ENCODE peak calls at places on chromosomes 16 and 17, in ten cellular contexts. L is breast epithelium, D is transverse colon, E is sigmoid colon, W is uterus, U is ovary, R is IMR-90, P is HCT116, B is Peyer's patch, X is esophagus squamous epithelium. I is an unnamed sample.

GRCh38 chr17:74759941-74760340 is 11.5 kb downstream of the NHERF1 start:
- DNase-seq in L (peak; percentile 88), D (no peak), E (no peak), W (no peak), U (no peak), R (no peak), P (no peak), B (no peak), X (no peak), I (peak; percentile 62)

GRCh38 chr16:85620403-85620802 is 7.3 kb downstream of the GSE1 start:
- DNase-seq in L (no peak), D (no peak), E (no peak), W (no peak), U (no peak), R (no peak), P (no peak), B (no peak), X (no peak), I (no peak)

GRCh38 chr16:77674888-77675287 is 47.4 kb upstream of the NUDT7 start:
- DNase-seq in L (no peak), D (no peak), E (no peak), W (no peak), U (no peak), R (peak; percentile 80), P (no peak), B (no peak), X (no peak), I (no peak)

GRCh38 chr17:55737976-55738501 is 12.8 kb upstream of the PCTP start:
- DNase-seq in L (no peak), D (no peak), E (no peak), W (no peak), U (no peak), R (no peak), P (no peak), B (no peak), X (no peak), I (no peak)

GRCh38 chr16:19330801-19331484 is 45.4 kb downstream of the CLEC19A start:
- DNase-seq in L (no peak), D (no peak), E (no peak), W (no peak), U (no peak), R (peak; percentile 33), P (peak; percentile 65), B (no peak), X (no peak), I (peak; percentile 15)

GRCh38 chr17:36002631-36003030 is 1.3 kb upstream of the CCL15 start:
- DNase-seq in L (no peak), D (no peak), E (no peak), W (no peak), U (no peak), R (no peak), P (no peak), B (no peak), X (no peak), I (no peak)

GRCh38 chr16:70800798-70801480 is at the start of gene VAC14:
- DNase-seq in L (peak; percentile 95), D (peak; percentile 98), E (peak; percentile 95), W (peak; percentile 91), U (peak; percentile 91), R (peak; percentile 79), P (peak; percentile 87), B (peak; percentile 99), X (peak; percentile 58), I (peak; percentile 99)

GRCh38 chr17:14332331-14332730 is 31.4 kb downstream of the HS3ST3B1 start:
- DNase-seq in L (no peak), D (no peak), E (no peak), W (no peak), U (no peak), R (no peak), P (no peak), B (no peak), X (no peak), I (no peak)

GRCh38 chr17:30921544-30922196 is at the start of gene ADAP2:
- DNase-seq in L (no peak), D (peak; percentile 77), E (peak; percentile 73), W (no peak), U (no peak), R (no peak), P (peak; percentile 19), B (peak; percentile 36), X (no peak), I (peak; percentile 68)

GRCh38 chr16:3979070-3979469 is 98.6 kb upstream of the CREBBP start:
- DNase-seq in L (no peak), D (no peak), E (no peak), W (no peak), U (no peak), R (no peak), P (no peak), B (no peak), X (no peak), I (no peak)

GRCh38 chr16:2385441-2385840 is 43.8 kb upstream of the CCNF start:
- DNase-seq in L (no peak), D (no peak), E (no peak), W (no peak), U (no peak), R (peak; percentile 27), P (no peak), B (no peak), X (no peak), I (no peak)

GRCh38 chr16:4529085-4530060 is 9.2 kb downstream of the CDIP1 start:
- DNase-seq in L (no peak), D (no peak), E (no peak), W (no peak), U (no peak), R (peak; percentile 82), P (no peak), B (peak; percentile 31), X (no peak), I (peak; percentile 73)

GRCh38 chr16:2468142-2468724 is 2.9 kb upstream of the NTN3 start:
- DNase-seq in L (no peak), D (no peak), E (no peak), W (no peak), U (no peak), R (peak; percentile 11), P (no peak), B (no peak), X (no peak), I (no peak)

GRCh38 chr16:22325598-22326368 is 28.6 kb downstream of the POLR3E start:
- DNase-seq in L (no peak), D (no peak), E (no peak), W (no peak), U (peak; percentile 19), R (no peak), P (no peak), B (no peak), X (no peak), I (no peak)

GRCh38 chr16:84115919-84116719 is 623 bp downstream of the MBTPS1 start:
- DNase-seq in L (no peak), D (peak; percentile 62), E (no peak), W (peak; percentile 36), U (no peak), R (peak; percentile 39), P (no peak), B (peak; percentile 60), X (no peak), I (peak; percentile 70)

DNA sequence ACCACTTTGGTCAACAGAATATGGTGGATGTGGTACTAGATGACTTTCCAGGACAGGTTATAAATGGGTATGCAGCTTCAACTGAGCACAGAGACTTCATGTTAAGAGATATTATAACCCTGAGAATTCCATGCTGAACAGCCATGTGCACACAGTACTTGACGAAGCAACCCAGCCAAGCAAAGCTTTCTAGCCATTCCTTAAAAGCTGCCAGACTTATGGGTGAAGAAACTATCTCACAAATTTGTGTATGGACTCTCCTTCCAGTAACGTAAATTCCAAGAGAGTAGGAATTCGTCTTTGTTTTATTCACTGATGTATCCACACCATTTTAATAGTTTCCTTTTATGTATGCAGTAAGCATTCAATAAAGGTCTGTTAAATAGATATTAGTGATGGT is 76.1 kb downstream of the KANSL1 start:
- DNase-seq in L (no peak), D (no peak), E (no peak), W (no peak), U (no peak), R (no peak), P (no peak), B (no peak), X (no peak), I (no peak)
- H3K4me1 ChIP-seq in L (peaks cover 15% of the 10 kb centered on the region), D (peaks cover 66% of the 10 kb centered on the region), E (peaks cover 77% of the 10 kb centered on the region), W (no peaks in the 10 kb centered on the region), U (peaks cover 31% of the 10 kb centered on the region), R (peaks cover 11% of the 10 kb centered on the region), P (no peaks in the 10 kb centered on the region), B (peaks cover 8% of the 10 kb centered on the region), X (peaks cover 5% of the 10 kb centered on the region), I (peaks cover 70% of the 10 kb centered on the region)

GRCh38 chr17:75848523-75849303 is 4.5 kb upstream of the UNC13D start:
- DNase-seq in L (peak; percentile 81), D (peak; percentile 88), E (peak; percentile 82), W (peak; percentile 83), U (peak; percentile 82), R (peak; percentile 32), P (peak; percentile 64), B (peak; percentile 89), X (no peak), I (peak; percentile 86)
- TF ChIP-seq POLR2A in L (no peak), D (no peak), E (no peak), W (no peak), U (no peak), R (no peak), P (no peak), B (no peak), X (no peak), I (no peak)

GRCh38 chr17:47622179-47622549 is 27.6 kb upstream of the KPNB1 start:
- DNase-seq in L (no peak), D (no peak), E (no peak), W (no peak), U (no peak), R (no peak), P (no peak), B (no peak), X (no peak), I (no peak)

GRCh38 chr17:47618416-47618815 is 31.3 kb upstream of the KPNB1 start:
- DNase-seq in L (no peak), D (no peak), E (no peak), W (no peak), U (no peak), R (peak; percentile 20), P (peak; percentile 23), B (no peak), X (no peak), I (no peak)

GRCh38 chr17:47615766-47616424 is 33.8 kb upstream of the KPNB1 start:
- DNase-seq in L (no peak), D (no peak), E (no peak), W (no peak), U (no peak), R (peak; percentile 62), P (peak; percentile 52), B (no peak), X (no peak), I (no peak)

GRCh38 chr17:47624727-47625068 is 25.0 kb upstream of the KPNB1 start:
- DNase-seq in L (no peak), D (no peak), E (no peak), W (no peak), U (no peak), R (no peak), P (no peak), B (no peak), X (no peak), I (no peak)

GRCh38 chr17:47621293-47622178 is 28.2 kb upstream of the KPNB1 start:
- DNase-seq in L (no peak), D (no peak), E (peak; percentile 71), W (peak; percentile 36), U (peak; percentile 40), R (peak; percentile 91), P (peak; percentile 82), B (no peak), X (no peak), I (peak; percentile 15)
- H3K36me3 ChIP-seq in L (no peaks in the 10 kb centered on the region), D (no peaks in the 10 kb centered on the region), E (peaks cover 22% of the 10 kb centered on the region), W (no peaks in the 10 kb centered on the region), U (no peaks in the 10 kb centered on the region), R (peaks cover 16% of the 10 kb centered on the region), P (peaks cover 31% of the 10 kb centered on the region), B (no peaks in the 10 kb centered on the region), X (peaks cover 21% of the 10 kb centered on the region), I (peaks cover 8% of the 10 kb centered on the region)

GRCh38 chr17:17540278-17540906 is 44.2 kb upstream of the RASD1 start:
- DNase-seq in L (no peak), D (no peak), E (no peak), W (no peak), U (no peak), R (no peak), P (no peak), B (no peak), X (no peak), I (no peak)
- H3K4me1 ChIP-seq in L (no peaks in the 10 kb centered on the region), D (peaks cover 32% of the 10 kb centered on the region), E (peaks cover 10% of the 10 kb centered on the region), W (no peaks in the 10 kb centered on the region), U (peaks cover 6% of the 10 kb centered on the region), R (peaks cover 11% of the 10 kb centered on the region), P (no peaks in the 10 kb centered on the region), B (no peaks in the 10 kb centered on the region), X (no peaks in the 10 kb centered on the region), I (peaks cover 66% of the 10 kb centered on the region)